ENCODE peak calls at places on chromosome 16, in four cellular contexts. W is AG04450, F is heart right ventricle, N is uterus. D is an unnamed sample.

GRCh38 chr16:1414532-1415265 is at the start of gene UNKL:
- DNase-seq in W (peak; percentile 11), F (peak; percentile 87), N (peak; percentile 84), D (no peak)

GRCh38 chr16:57262841-57263584 is 18.0 kb downstream of the ARL2BP start:
- DNase-seq in F (no peak), N (no peak), W (no peak), D (no peak)

GRCh38 chr16:24114876-24115275 is 141.3 kb upstream of the CACNG3 start:
- DNase-seq in W (no peak), F (no peak), N (no peak), D (no peak)

GRCh38 chr16:567362-568256 is 804 bp downstream of the NHLRC4 start:
- DNase-seq in N (no peak), W (no peak), F (no peak), D (no peak)

GRCh38 chr16:82835487-82836160 is 208.9 kb downstream of the CDH13 start:
- DNase-seq in F (no peak), W (no peak), N (no peak), D (no peak)

GRCh38 chr16:53967172-53967571 is 263.2 kb downstream of the FTO start:
- DNase-seq in W (no peak), N (no peak), F (no peak), D (no peak)

GRCh38 chr16:49491736-49492089 is 118.1 kb downstream of the C16orf78 start:
- DNase-seq in N (peak; percentile 34), F (peak; percentile 50), W (no peak), D (no peak)

GRCh38 chr16:87698676-87699179 is 67.1 kb downstream of the KLHDC4 start:
- DNase-seq in F (no peak), W (no peak), N (no peak), D (no peak)

GRCh38 chr16:2497116-2497630 is 16.6 kb upstream of the ATP6V0C start:
- DNase-seq in F (peak; percentile 87), N (no peak), W (no peak), D (no peak)
- H3K27ac ChIP-seq in F (peak overlapping the region; percentile 72), N (no peak overlapping the region), W (no peak overlapping the region), D (no peak overlapping the region)

GRCh38 chr16:27252206-27252585 is 16.4 kb downstream of the NSMCE1 start:
- DNase-seq in W (no peak), N (no peak), F (no peak), D (no peak)
- H3K4me3 ChIP-seq in W (no peak overlapping the region), N (no peak overlapping the region), F (no peak overlapping the region), D (no peak overlapping the region)

DNA sequence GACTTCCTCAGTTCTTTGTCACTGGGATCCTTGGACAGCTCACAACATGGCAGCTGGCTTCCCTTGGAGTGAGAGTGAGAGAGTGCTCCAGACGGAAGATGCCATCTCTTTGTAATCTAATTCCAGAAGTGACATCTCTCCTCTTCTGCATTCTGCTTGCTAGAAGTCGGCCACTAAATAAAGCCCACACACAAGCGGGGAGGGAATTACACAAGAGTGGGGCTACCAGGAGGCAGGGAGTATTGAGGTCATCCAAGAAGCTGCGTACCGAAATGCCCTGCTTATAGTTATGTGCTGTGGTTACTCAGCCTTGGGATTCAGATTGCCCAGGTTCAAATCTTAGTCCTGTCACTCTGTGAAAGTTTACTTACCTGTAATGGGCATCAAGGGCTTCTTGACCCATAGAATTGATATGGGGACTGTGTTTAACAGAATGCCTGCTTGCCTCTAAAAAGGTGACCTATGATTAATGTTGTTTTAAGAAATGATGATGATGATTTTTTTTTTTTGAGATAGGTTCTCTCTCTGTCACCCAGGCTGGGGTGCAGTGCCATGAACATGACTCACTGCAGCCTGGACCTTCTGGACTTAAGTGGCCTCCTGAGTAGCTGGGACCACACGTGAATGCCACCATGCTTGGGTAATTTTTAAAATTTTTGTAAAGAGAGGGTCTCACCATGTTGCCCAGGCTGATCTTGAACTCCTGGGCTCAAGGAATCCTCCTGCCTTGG is 120.9 kb upstream of the HS3ST2 start:
- DNase-seq in F (no peak), W (no peak), N (no peak), D (no peak)
- H3K27ac ChIP-seq in F (no peak overlapping the region), W (no peak overlapping the region), N (no peak overlapping the region), D (peak overlapping the region; percentile 91)

DNA sequence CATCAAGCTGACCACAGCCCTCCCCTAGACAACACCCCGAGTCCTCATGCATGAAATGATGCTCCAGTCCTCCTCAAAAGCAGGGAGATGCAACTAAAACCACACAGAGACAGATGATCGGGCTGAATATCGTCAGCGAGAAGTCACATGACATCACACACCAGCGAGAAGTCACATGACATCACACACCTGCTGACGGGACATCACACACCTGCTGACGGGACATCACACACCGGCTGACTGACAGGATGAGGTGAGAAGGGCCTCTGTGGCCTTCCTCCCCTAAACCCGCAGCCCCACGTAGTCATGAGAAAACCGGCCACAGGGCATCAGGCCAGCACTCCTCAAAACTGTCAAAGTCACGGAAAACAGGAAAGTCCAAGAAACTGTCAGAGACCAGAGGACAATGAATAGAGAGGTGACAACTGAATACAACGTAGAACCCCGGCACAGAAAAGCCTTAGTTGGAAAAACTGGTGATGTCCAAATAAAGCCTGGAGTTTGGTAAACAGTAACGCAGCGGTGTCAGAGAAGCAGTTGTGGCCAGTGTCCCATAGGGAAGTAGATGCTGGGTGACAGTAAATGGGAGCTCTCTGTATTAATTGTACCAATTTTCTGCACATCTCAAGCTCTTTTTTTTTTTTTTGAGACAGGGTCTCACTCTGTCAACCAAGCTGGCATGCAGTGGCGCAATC is 14.3 kb downstream of the LITAF start:
- DNase-seq in F (no peak), W (no peak), N (no peak), D (no peak)
- H3K4me3 ChIP-seq in F (no peak overlapping the region), W (no peak overlapping the region), N (no peak overlapping the region), D (peak overlapping the region; percentile 13)

GRCh38 chr16:19707699-19708497 is 10.1 kb downstream of the KNOP1 start:
- DNase-seq in F (no peak), N (no peak), W (no peak), D (no peak)

GRCh38 chr16:19706846-19707245 is 11.2 kb downstream of the KNOP1 start:
- DNase-seq in F (no peak), W (no peak), N (no peak), D (no peak)

GRCh38 chr16:19709381-19710136 is 8.5 kb downstream of the KNOP1 start:
- DNase-seq in W (no peak), F (no peak), N (no peak), D (no peak)

GRCh38 chr16:19710191-19710908 is 7.7 kb downstream of the KNOP1 start:
- DNase-seq in N (no peak), W (no peak), F (no peak), D (no peak)

DNA sequence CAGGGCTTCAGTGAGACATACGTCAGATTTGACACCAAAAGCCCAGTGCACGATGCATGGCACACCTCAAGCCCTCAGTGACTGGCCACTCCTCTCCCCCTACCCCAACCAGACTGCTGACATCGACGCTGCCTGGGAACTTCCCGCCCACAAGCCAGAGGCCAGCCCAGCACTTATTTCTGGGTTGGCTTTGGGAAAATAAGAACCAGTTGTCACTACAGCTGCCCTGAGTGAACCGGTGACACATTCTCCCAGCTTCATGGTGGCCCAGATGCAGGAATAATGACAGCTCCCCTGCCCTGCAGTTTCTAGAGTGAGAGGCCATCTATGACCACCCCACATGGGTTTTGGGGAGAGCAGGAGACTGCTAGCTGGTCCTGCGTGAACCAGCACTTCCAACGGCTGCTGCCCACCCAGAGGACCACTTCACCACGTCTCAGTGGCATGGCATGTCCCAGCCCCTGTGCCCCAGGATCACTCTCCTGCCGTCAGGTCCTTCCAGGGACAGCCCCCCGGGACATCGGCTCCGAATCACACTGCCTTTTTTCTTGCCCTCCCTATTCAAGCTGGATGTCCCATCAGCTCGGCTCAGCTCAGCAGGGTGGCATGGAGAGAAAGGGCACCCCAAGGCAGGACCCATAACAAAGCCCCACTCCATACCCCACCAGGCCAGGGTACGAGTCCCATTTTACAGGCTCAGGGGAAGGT is 9.4 kb downstream of the KNOP1 start:
- DNase-seq in N (no peak), W (no peak), F (no peak), D (no peak)
- H3K27ac ChIP-seq in N (no peak overlapping the region), W (no peak overlapping the region), F (peak overlapping the region; percentile 79), D (no peak overlapping the region)

D was measured in coronary artery.